ENCODE peak calls at places on chromosome 14, in eight cellular contexts. E is thyroid gland; A is IMR-90; V is right atrium auricular region; Y is sigmoid colon; G is CD8-positive, alpha-beta T cell; B is A673; Z is WERI-Rb-1. R is an unnamed sample.

GRCh38 chr14:28767851-28768548 is 1.4 kb downstream of the FOXG1 start:
- DNase-seq in G (no peak), Y (no peak), Z (peak; percentile 50), A (no peak), B (no peak), V (no peak), E (no peak), R (no peak)

GRCh38 chr14:56367416-56367815 is 212.2 kb upstream of the TMEM260 start:
- DNase-seq in Z (no peak), A (no peak), G (no peak), Y (no peak), V (no peak), B (no peak), E (no peak), R (no peak)

GRCh38 chr14:100692859-100693558 is 33.7 kb upstream of the DLK1 start:
- DNase-seq in E (no peak), B (peak; percentile 58), G (no peak), Z (no peak), V (no peak), Y (no peak), A (peak; percentile 94), R (no peak)

GRCh38 chr14:22319526-22320352 is 269.3 kb downstream of the DAD1 start:
- DNase-seq in G (no peak), B (peak; percentile 81), E (peak; percentile 74), A (peak; percentile 61), Y (peak; percentile 72), V (peak; percentile 63), Z (peak; percentile 49), R (no peak)

GRCh38 chr14:72186461-72187035 is 254.3 kb downstream of the RGS6 start:
- DNase-seq in B (no peak), E (no peak), V (no peak), Z (no peak), Y (no peak), A (no peak), G (no peak), R (no peak)

GRCh38 chr14:100438678-100439592 is 115.8 kb downstream of the SLC25A47 start:
- DNase-seq in B (no peak), G (no peak), Y (peak; percentile 48), V (peak; percentile 53), E (peak; percentile 15), A (peak; percentile 89), Z (no peak), R (no peak)

GRCh38 chr14:69354383-69355154 is 43.5 kb downstream of the ERH start:
- DNase-seq in Y (peak; percentile 57), Z (no peak), E (peak; percentile 29), B (no peak), G (no peak), V (no peak), A (peak; percentile 5), R (no peak)

GRCh38 chr14:57071639-57072038 is 197.1 kb downstream of the EXOC5 start:
- DNase-seq in E (no peak), G (no peak), Y (no peak), V (no peak), A (no peak), Z (no peak), B (peak; percentile 89), R (no peak)

GRCh38 chr14:68468437-68469207 is 324.2 kb downstream of the ZFP36L1 start:
- DNase-seq in A (no peak), E (no peak), G (peak; percentile 56), Z (no peak), B (no peak), V (no peak), Y (no peak), R (no peak)

DNA sequence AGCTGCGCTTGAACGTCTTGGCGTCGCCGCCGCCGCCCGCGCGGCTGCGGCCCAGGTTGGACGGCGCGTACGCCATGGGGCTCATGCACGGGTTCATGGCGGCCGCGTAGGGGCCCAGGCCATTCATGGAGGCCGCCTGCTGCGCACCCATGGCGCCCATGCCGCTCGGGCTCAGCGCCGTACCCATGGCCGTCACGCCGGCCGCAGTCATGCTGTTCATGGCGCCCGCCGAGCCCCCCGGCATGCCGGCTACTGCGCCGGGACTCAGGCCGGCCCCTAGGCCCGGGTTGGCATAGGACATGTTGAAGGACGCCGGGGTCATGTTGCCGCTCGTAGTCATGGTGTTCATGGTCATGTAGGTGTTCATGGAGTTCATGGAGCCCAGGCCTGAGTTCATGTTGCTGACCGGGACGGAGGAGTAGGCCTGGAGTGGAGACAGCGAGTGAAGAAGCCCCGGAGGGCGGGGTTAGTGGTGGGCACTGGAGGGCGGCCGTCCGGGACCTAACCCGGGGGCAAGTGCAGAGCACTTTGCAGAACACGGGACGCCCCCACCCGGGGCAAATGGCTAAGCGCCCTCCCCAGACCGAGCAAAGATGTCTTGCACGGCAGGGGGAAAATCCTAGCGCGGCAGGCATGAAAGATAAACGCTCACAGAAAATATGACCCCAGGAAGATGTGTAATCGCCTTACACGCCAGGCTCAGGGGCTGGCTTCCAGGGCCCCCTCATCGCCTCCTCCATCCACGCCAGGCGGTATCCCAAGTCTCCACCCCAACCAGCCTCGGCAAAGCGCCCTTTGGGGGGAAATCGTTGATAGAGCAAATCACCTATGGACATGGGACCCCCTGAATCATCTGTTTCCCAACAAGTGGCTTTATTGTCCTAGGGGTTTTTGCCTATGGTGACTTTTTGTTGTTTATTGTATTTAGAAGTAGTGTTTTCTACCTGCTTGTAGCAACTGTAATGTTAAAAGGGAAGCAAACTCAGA is 2.5 kb downstream of the FOXA1 start:
- DNase-seq in G (no peak), Z (no peak), B (no peak), V (no peak), A (no peak), Y (no peak), E (no peak), R (no peak)
- H3K4me3 ChIP-seq in G (no peak overlapping the region), Z (no peak overlapping the region), B (peak overlapping the region; percentile 23), V (no peak overlapping the region), A (no peak overlapping the region), Y (no peak overlapping the region), E (no peak overlapping the region), R (no peak overlapping the region)

GRCh38 chr14:37340353-37340752 is 142.6 kb downstream of the MIPOL1 start:
- DNase-seq in B (peak; percentile 1), Y (no peak), E (no peak), Z (no peak), A (no peak), G (no peak), V (no peak), R (no peak)
- TF ChIP-seq CTCF in B (peak; percentile 15), Y (no peak), E (no peak), Z (peak; percentile 6), A (no peak), G (no peak), V (no peak), R (no peak)

GRCh38 chr14:59406454-59407245 is 58.5 kb downstream of the GPR135 start:
- DNase-seq in E (no peak), Y (no peak), Z (no peak), B (no peak), G (no peak), A (peak; percentile 59), V (no peak), R (no peak)
- H3K27ac ChIP-seq in E (peak overlapping the region; percentile 46), Y (no peak overlapping the region), Z (no peak overlapping the region), B (no peak overlapping the region), G (no peak overlapping the region), A (peak overlapping the region; percentile 43), V (peak overlapping the region; percentile 73), R (no peak overlapping the region)

DNA sequence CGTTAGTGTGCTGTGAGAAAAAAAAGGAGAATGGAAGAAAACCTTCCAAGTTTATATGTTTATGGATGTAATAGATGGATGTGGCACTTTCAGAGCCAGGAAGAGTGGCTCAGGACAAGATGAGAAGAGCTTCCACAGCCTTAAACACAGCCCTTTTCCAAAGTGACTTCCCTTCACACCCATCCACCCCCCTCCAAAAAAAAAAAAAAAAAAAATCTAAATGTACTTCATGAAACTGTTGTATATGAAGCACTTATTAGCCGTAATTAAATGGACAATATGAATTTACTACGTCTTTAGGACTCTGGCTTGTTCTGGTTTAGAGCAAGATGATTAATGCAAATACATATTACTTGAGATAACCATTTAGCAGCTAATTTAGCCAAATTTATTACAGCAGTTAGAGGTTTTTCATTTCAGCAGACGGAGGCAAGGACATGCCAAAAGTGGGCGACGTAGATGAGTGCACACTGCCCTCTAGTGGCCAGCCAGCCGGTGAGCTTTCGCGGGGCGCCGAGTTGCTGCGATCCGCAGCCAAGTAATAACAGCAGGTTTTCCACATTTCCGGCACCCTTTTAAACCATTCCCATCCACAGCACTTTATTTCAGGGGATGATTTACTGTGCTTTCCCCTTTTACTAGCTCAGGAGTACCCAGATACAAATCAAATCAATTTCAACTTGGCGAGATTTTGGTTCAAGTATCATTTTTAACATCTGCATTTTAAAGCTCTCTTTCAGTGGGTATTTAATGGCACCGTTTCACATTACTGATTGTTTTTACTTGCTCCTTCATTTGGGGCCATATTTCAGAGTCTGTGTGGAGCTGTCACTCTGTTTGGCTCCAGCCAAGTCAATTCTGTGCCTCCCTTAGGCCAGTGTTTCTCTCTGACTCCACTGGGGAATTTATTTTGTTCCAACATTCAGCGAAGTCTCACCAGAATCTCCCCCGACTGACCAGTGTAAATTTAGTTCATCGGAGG is 158.2 kb downstream of the EGLN3 start:
- DNase-seq in Z (peak; percentile 72), A (peak; percentile 66), V (peak; percentile 82), G (peak; percentile 69), Y (peak; percentile 90), E (peak; percentile 74), B (peak; percentile 87), R (no peak)
- H3K4me3 ChIP-seq in Z (no peak overlapping the region), A (no peak overlapping the region), V (peak overlapping the region; percentile 25), G (no peak overlapping the region), Y (peak overlapping the region; percentile 21), E (no peak overlapping the region), B (no peak overlapping the region), R (peak overlapping the region; percentile 62)

DNA sequence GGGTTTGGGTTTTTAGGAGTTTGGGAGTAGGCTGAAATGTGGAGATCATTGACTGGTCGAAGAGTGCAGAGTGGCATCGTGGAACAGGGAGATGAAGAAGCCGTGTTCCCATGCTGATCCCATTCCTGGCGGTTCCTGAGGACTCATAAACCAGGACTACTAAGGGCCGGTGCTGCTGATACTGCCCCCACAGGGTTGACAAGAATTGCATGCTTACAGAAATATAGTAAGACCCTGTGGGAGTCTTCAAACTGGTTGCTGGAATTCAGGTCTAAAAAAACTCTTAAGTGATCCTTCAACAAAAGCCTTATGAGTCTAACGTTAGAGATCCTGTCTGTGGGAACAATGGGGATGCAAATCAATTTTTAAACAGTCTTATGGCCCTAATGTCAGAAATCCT is 64.0 kb upstream of the ARHGAP5 start:
- DNase-seq in Z (peak; percentile 24), E (no peak), G (no peak), V (no peak), A (no peak), Y (no peak), B (peak; percentile 30), R (no peak)
- TF ChIP-seq CTCF in Z (peak; percentile 28), E (no peak), G (no peak), V (no peak), A (no peak), Y (no peak), B (peak; percentile 47), R (no peak)

GRCh38 chr14:91332448-91333059 is 85.1 kb downstream of the CCDC88C start:
- DNase-seq in Z (no peak), B (no peak), Y (no peak), A (no peak), V (no peak), E (no peak), G (no peak), R (no peak)
- H3K27ac ChIP-seq in Z (no peak overlapping the region), B (no peak overlapping the region), Y (no peak overlapping the region), A (no peak overlapping the region), V (no peak overlapping the region), E (no peak overlapping the region), G (no peak overlapping the region), R (no peak overlapping the region)